ENCODE peak calls at places on chromosomes 1 and 21, in seven cellular contexts. Z is left colon; R is MCF 10A; A is GM12865; M is stimulated activated naive CD8-positive, alpha-beta T cell treated with anti-CD3 and anti-CD28 coated beads, Interleukin-15, amount 100 ng/mL, for 72 hours; H is AML-193; P is WERI-Rb-1. O is an unnamed sample.

GRCh38 chr1:155034318-155035208 is 939 bp downstream of the DCST1 start:
- DNase-seq in P (no peak), A (no peak), H (no peak), M (no peak), Z (no peak), R (no peak), O (no peak)

GRCh38 chr1:116916533-116917460 is 7.1 kb downstream of the PTGFRN start:
- DNase-seq in P (no peak), A (no peak), M (no peak), R (no peak), H (no peak), Z (no peak), O (no peak)

GRCh38 chr1:234212764-234213406 is 160.4 kb upstream of the COA6 start:
- DNase-seq in A (peak; percentile 74), H (peak; percentile 4), Z (no peak), M (peak; percentile 41), R (peak; percentile 77), P (peak; percentile 86), O (no peak)

GRCh38 chr1:110606784-110607662 is 865 bp upstream of the KCNA2 start:
- DNase-seq in M (peak; percentile 22), H (no peak), A (no peak), Z (no peak), R (no peak), P (peak; percentile 52), O (no peak)

GRCh38 chr1:152110860-152111514 is 4.3 kb downstream of the TCHH start:
- DNase-seq in M (peak; percentile 44), P (peak; percentile 53), A (peak; percentile 55), H (no peak), Z (peak; percentile 43), R (peak; percentile 71), O (no peak)

GRCh38 chr1:31811605-31812004 is 4.2 kb downstream of the SPOCD1 start:
- DNase-seq in M (no peak), H (no peak), R (no peak), Z (no peak), P (no peak), A (no peak), O (no peak)

GRCh38 chr1:155329980-155330598 is 9.4 kb downstream of the RUSC1 start:
- DNase-seq in H (no peak), P (peak; percentile 28), R (no peak), Z (no peak), A (no peak), M (no peak), O (no peak)

GRCh38 chr1:32111789-32112188 is 3.9 kb downstream of the KPNA6 start:
- DNase-seq in H (no peak), A (no peak), M (no peak), Z (no peak), P (no peak), R (no peak), O (no peak)

GRCh38 chr1:153494976-153495535 is 34.6 kb upstream of the S100A7 start:
- DNase-seq in M (peak; percentile 72), A (peak; percentile 69), R (peak; percentile 81), Z (peak; percentile 82), H (peak; percentile 56), P (peak; percentile 99), O (no peak)

GRCh38 chr1:100539836-100540536 is 2.0 kb downstream of the GPR88 start:
- DNase-seq in M (peak; percentile 28), A (no peak), Z (no peak), P (peak; percentile 21), H (no peak), R (no peak), O (no peak)

GRCh38 chr1:232973652-232974611 is 23.5 kb downstream of the NTPCR start:
- DNase-seq in R (no peak), Z (no peak), M (no peak), A (no peak), H (no peak), P (no peak), O (no peak)

GRCh38 chr21:15614757-15615156 is 115.0 kb upstream of the USP25 start:
- DNase-seq in M (no peak), H (no peak), Z (no peak), A (no peak), P (no peak), R (no peak), O (no peak)

GRCh38 chr1:54342306-54342705 is 63.9 kb downstream of the SSBP3 start:
- DNase-seq in H (no peak), M (no peak), P (peak; percentile 66), Z (peak; percentile 72), A (no peak), R (no peak), O (no peak)

O was measured in HS-5.